ENCODE peak calls at places on chromosomes 13 and 19, in six cellular contexts. J, C, T, Y, U and O are unnamed samples.

GRCh38 chr19:30003862-30004261 is 61.8 kb downstream of the URI1 start:
- DNase-seq in J (no peak), C (no peak), T (no peak), Y (no peak), U (no peak), O (no peak)

GRCh38 chr19:15672580-15673175 is at the start of gene CYP4F12:
- DNase-seq in J (no peak), C (no peak), T (no peak), Y (no peak), U (no peak), O (no peak)

GRCh38 chr13:26183416-26183815 is 38.7 kb downstream of the RNF6 start:
- DNase-seq in J (no peak), C (no peak), T (no peak), Y (no peak), U (no peak), O (no peak)

GRCh38 chr19:1748115-1748702 is 5.1 kb upstream of the ONECUT3 start:
- DNase-seq in J (no peak), C (no peak), T (no peak), Y (no peak), U (no peak), O (no peak)

GRCh38 chr13:110713981-110714797 is 689 bp downstream of the ING1 start:
- DNase-seq in J (no peak), C (peak; percentile 40), T (peak; percentile 60), Y (peak; percentile 63), U (no peak), O (peak; percentile 61)

GRCh38 chr13:106796280-106797047 is 228.5 kb upstream of the ARGLU1 start:
- DNase-seq in J (no peak), C (no peak), T (no peak), Y (no peak), U (peak; percentile 5), O (no peak)

GRCh38 chr13:78610381-78610883 is 7.1 kb upstream of the POU4F1 start:
- DNase-seq in J (peak; percentile 5), C (no peak), T (no peak), Y (no peak), U (no peak), O (no peak)

GRCh38 chr19:44005968-44006367 is 3.2 kb downstream of the ZNF230 start:
- DNase-seq in J (no peak), C (no peak), T (no peak), Y (no peak), U (no peak), O (no peak)

GRCh38 chr13:98976941-98977340 is 923 bp downstream of the DOCK9 start:
- DNase-seq in J (no peak), C (no peak), T (no peak), Y (no peak), U (no peak), O (no peak)

GRCh38 chr13:35818577-35819165 is 312.5 kb downstream of the DCLK1 start:
- DNase-seq in J (peak; percentile 33), C (no peak), T (no peak), Y (no peak), U (peak; percentile 8), O (no peak)

GRCh38 chr13:53127378-53127777 is 98.8 kb downstream of the OLFM4 start:
- DNase-seq in J (no peak), C (no peak), T (no peak), Y (no peak), U (no peak), O (no peak)

GRCh38 chr19:16640951-16641350 is 12.9 kb upstream of the MED26 start:
- DNase-seq in J (no peak), C (no peak), T (no peak), Y (no peak), U (no peak), O (no peak)

GRCh38 chr13:31538067-31539042 is 201.0 kb upstream of the RXFP2 start:
- DNase-seq in J (no peak), C (peak; percentile 82), T (no peak), Y (no peak), U (no peak), O (no peak)

GRCh38 chr19:33150852-33151518 is 19.1 kb downstream of the WDR88 start:
- DNase-seq in J (no peak), C (no peak), T (no peak), Y (no peak), U (no peak), O (no peak)

GRCh38 chr13:43246382-43246781 is 223.0 kb downstream of the DNAJC15 start:
- DNase-seq in J (no peak), C (no peak), T (no peak), Y (no peak), U (no peak), O (no peak)

GRCh38 chr19:13987101-13987890 is 18.8 kb downstream of the RFX1 start:
- DNase-seq in J (no peak), C (no peak), T (no peak), Y (no peak), U (no peak), O (no peak)

GRCh38 chr13:64556391-64556790 is 2673.7 kb downstream of the PCDH9 start:
- DNase-seq in J (no peak), C (no peak), T (no peak), Y (no peak), U (no peak), O (no peak)

GRCh38 chr19:29378543-29379105 is 147.2 kb upstream of the VSTM2B start:
- DNase-seq in J (no peak), C (no peak), T (no peak), Y (no peak), U (no peak), O (no peak)

GRCh38 chr13:98890186-98890585 is 87.7 kb downstream of the DOCK9 start:
- DNase-seq in J (peak; percentile 91), C (peak; percentile 18), T (no peak), Y (no peak), U (no peak), O (no peak)

GRCh38 chr13:32840840-32841713 is 175.1 kb upstream of the KL start:
- DNase-seq in J (no peak), C (no peak), T (no peak), Y (no peak), U (no peak), O (no peak)

GRCh38 chr19:34468400-34468799 is 13.2 kb upstream of the WTIP start:
- DNase-seq in J (no peak), C (no peak), T (no peak), Y (no peak), U (no peak), O (no peak)

GRCh38 chr13:27549406-27549981 is 70.8 kb downstream of the LNX2 start:
- DNase-seq in J (no peak), C (no peak), T (no peak), Y (no peak), U (no peak), O (no peak)

GRCh38 chr19:7349961-7350711 is 1.4 kb downstream of the ARHGEF18 start:
- DNase-seq in J (no peak), C (no peak), T (no peak), Y (peak; percentile 70), U (no peak), O (no peak)

GRCh38 chr19:19822148-19822429 is 539 bp upstream of the ZNF506 start:
- DNase-seq in J (no peak), C (no peak), T (no peak), Y (no peak), U (no peak), O (no peak)

GRCh38 chr19:397321-397720 is 11.6 kb downstream of the C2CD4C start:
- DNase-seq in J (no peak), C (no peak), T (no peak), Y (no peak), U (no peak), O (no peak)

GRCh38 chr13:42970824-42971669 is 21.0 kb downstream of the EPSTI1 start:
- DNase-seq in J (no peak), C (peak; percentile 64), T (no peak), Y (no peak), U (no peak), O (peak; percentile 17)

GRCh38 chr19:48170817-48171347 is 402 bp downstream of the ZSWIM9 start:
- DNase-seq in J (no peak), C (no peak), T (no peak), Y (no peak), U (no peak), O (no peak)

GRCh38 chr19:39193785-39194184 is 3.0 kb upstream of the NCCRP1 start:
- DNase-seq in J (no peak), C (no peak), T (no peak), Y (no peak), U (no peak), O (no peak)

GRCh38 chr19:43914051-43914450 is 21.0 kb downstream of the ZNF45 start:
- DNase-seq in J (no peak), C (no peak), T (no peak), Y (no peak), U (no peak), O (no peak)

GRCh38 chr19:57317503-57317902 is 2.8 kb upstream of the ZNF543 start:
- DNase-seq in J (no peak), C (no peak), T (no peak), Y (no peak), U (no peak), O (no peak)